ENCODE peak calls at places on chromosomes 6 and 20, in six cellular contexts. E is keratinocyte, C is GM23338, H is GM23248, U is MM.1S, R is HepG2. V is an unnamed sample. For H4K20me1, the result is how much of the 10 kb centered on the place peaks cover.

GRCh38 chr6:90297124-90297865 is 652 bp upstream of the BACH2 start:
- DNase-seq in E (no peak), C (peak), H (no peak), U (no peak), R (no peak), V (no peak)

GRCh38 chr6:101085327-101085726 is 204.2 kb upstream of the ASCC3 start:
- DNase-seq in E (no peak), C (peak), H (no peak), U (no peak), R (no peak), V (no peak)

GRCh38 chr6:129929433-129929832 is 68.3 kb upstream of the TMEM244 start:
- DNase-seq in E (peak), C (no peak), H (peak), U (no peak), R (no peak), V (no peak)

GRCh38 chr6:106553440-106553839 is 75.9 kb downstream of the RTN4IP1 start:
- DNase-seq in E (no peak), C (no peak), H (no peak), U (no peak), R (no peak), V (no peak)

GRCh38 chr6:164832410-164832809 is 477.0 kb downstream of the C6orf118 start:
- DNase-seq in E (no peak), C (no peak), H (no peak), U (no peak), R (no peak), V (no peak)

GRCh38 chr20:1301031-1301529 is 27.9 kb downstream of the SDCBP2 start:
- DNase-seq in E (peak), C (peak), H (peak), U (no peak), R (no peak), V (peak)

GRCh38 chr6:134577998-134578397 is 260.1 kb upstream of the SGK1 start:
- DNase-seq in E (no peak), C (peak), H (peak), U (no peak), R (no peak), V (no peak)

GRCh38 chr6:149114167-149114566 is 203.3 kb upstream of the TAB2 start:
- DNase-seq in E (no peak), C (no peak), H (no peak), U (no peak), R (no peak), V (no peak)

GRCh38 chr20:20594171-20594530 is 118.3 kb downstream of the RALGAPA2 start:
- DNase-seq in E (no peak), C (peak), H (peak), U (peak), R (peak), V (no peak)

GRCh38 chr6:105994522-105995402 is 91.4 kb upstream of the PRDM1 start:
- DNase-seq in E (no peak), C (peak), H (peak), U (peak), R (no peak), V (no peak)

GRCh38 chr6:132084811-132085509 is 133.8 kb upstream of the CCN2 start:
- DNase-seq in E (no peak), C (no peak), H (peak), U (peak), R (no peak), V (peak)

GRCh38 chr20:4067600-4068261 is 52.4 kb upstream of the RNF24 start:
- DNase-seq in E (no peak), C (no peak), H (peak), U (no peak), R (no peak), V (peak)

GRCh38 chr6:6843057-6843627 is 254.6 kb downstream of the LY86 start:
- DNase-seq in E (no peak), C (no peak), H (peak), U (no peak), R (no peak), V (peak)

GRCh38 chr6:148509789-148510581 is 167.3 kb downstream of the SASH1 start:
- DNase-seq in E (no peak), C (no peak), H (peak), U (peak), R (no peak), V (no peak)

GRCh38 chr6:13135152-13135551 is 193.2 kb downstream of the TBC1D7 start:
- DNase-seq in E (no peak), C (no peak), H (no peak), U (no peak), R (no peak), V (no peak)

GRCh38 chr6:136396908-136397307 is 107.3 kb upstream of the BCLAF1 start:
- DNase-seq in E (no peak), C (no peak), H (no peak), U (no peak), R (no peak), V (no peak)
- TF ChIP-seq EZH2 in E (no peak), C (no peak), H (no peak), U (no peak), R (no peak), V (no peak)

GRCh38 chr6:99606670-99607415 is at the start of gene PRDM13:
- DNase-seq in E (no peak), C (peak), H (no peak), U (no peak), R (no peak), V (no peak)

GRCh38 chr6:99607416-99608036 is 893 bp downstream of the PRDM13 start:
- DNase-seq in E (no peak), C (no peak), H (no peak), U (no peak), R (no peak), V (no peak)

GRCh38 chr6:99604161-99605073 is 2.2 kb upstream of the PRDM13 start:
- DNase-seq in E (no peak), C (peak), H (no peak), U (no peak), R (no peak), V (no peak)

GRCh38 chr6:99605074-99605726 is 1.4 kb upstream of the PRDM13 start:
- DNase-seq in E (no peak), C (peak), H (no peak), U (no peak), R (no peak), V (no peak)

DNA sequence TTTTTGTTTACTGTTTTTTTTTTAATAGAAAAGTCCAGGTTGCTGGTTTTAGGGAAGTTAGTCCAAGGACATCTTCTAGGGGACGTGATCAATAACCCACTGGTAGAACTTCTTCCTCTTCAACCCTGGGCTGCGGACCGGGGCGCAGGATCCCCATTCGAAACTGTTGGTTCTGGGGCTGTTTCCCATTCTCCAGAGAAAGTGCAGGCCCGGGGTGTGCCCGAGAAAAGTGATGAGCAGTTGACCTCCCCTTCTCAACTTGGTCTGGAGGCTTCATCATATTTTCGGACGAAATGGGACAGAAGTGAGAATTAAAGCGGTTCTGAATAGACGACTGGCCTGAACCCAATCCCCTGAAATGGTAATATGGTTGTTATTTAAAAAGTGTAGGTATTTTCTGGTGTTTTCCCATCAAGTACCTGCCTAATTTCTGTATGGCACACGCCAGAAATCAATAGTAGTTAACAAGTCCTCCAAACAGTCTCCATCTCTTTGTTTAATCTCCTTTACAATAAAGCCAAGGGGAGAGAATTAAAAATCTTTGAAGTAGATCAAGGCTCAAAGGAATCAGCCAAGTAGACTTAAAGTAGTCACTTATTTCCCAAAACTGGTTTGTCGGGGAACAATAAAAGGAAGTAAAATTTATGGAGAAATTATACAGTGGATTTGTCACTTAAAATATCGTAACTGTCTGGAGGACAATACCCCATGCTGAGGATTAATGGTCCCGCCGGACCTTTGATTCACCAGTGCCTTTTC is 543 bp upstream of the PRDM13 start:
- DNase-seq in E (no peak), C (no peak), H (no peak), U (no peak), R (no peak), V (no peak)
- H4K20me1 ChIP-seq in E (under half), C (half or more), H (under half), U (under half), R (under half), V (under half)

GRCh38 chr20:64038579-64039292 is 2.8 kb downstream of the C20orf204 start:
- DNase-seq in E (no peak), C (peak), H (peak), U (peak), R (no peak), V (peak)

GRCh38 chr20:64041781-64042771 is 6.1 kb downstream of the C20orf204 start:
- DNase-seq in E (no peak), C (peak), H (no peak), U (no peak), R (no peak), V (no peak)

GRCh38 chr20:64039293-64040160 is 3.5 kb downstream of the C20orf204 start:
- DNase-seq in E (no peak), C (peak), H (peak), U (no peak), R (no peak), V (no peak)

GRCh38 chr20:64040231-64041039 is 4.5 kb downstream of the C20orf204 start:
- DNase-seq in E (no peak), C (no peak), H (no peak), U (no peak), R (no peak), V (no peak)

DNA sequence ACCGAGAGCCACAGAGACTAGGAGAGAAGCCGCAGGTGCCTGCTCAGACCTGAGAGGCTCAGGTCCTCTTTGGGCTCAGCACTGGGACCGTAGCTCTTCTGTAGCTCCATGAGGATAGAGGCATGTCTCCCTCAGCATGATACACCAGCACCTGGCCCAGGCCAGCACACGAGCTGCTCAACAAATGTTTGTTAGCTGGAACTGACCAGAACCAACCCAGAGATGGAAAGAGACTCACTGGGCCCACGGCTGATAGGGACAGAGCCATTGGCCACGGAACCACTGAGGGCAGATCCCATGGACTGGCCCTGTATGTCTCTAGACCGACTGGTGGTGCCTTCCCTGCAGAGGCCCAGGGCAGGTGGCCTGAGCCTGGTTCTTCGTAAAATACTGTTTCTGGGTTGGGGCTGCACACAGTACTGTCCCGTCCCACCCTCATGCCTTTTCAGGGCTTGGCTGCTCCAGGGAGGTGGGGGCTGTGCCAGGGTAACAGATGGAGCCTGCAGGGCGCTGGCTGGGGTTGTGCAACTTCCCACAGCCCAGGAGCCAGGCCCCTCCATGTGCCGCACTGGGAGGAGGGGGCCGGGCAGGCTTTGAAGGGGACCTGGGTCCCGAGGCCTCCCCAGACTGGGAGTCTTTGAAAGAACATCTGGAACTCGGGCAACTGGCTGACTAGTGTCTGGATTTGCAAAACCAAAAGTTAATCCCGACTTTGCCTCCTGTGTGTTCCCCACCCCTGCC is 5.2 kb downstream of the C20orf204 start:
- DNase-seq in E (no peak), C (peak), H (no peak), U (no peak), R (peak), V (no peak)
- TF ChIP-seq EZH2 in E (no peak), C (no peak), H (no peak), U (no peak), R (no peak), V (no peak)

GRCh38 chr20:62296724-62297448 is 5.9 kb upstream of the ADRM1 start:
- DNase-seq in E (no peak), C (no peak), H (no peak), U (no peak), R (no peak), V (no peak)
- H4K20me1 ChIP-seq in E (under half), C (under half), H (under half), U (under half), R (under half), V (under half)

DNA sequence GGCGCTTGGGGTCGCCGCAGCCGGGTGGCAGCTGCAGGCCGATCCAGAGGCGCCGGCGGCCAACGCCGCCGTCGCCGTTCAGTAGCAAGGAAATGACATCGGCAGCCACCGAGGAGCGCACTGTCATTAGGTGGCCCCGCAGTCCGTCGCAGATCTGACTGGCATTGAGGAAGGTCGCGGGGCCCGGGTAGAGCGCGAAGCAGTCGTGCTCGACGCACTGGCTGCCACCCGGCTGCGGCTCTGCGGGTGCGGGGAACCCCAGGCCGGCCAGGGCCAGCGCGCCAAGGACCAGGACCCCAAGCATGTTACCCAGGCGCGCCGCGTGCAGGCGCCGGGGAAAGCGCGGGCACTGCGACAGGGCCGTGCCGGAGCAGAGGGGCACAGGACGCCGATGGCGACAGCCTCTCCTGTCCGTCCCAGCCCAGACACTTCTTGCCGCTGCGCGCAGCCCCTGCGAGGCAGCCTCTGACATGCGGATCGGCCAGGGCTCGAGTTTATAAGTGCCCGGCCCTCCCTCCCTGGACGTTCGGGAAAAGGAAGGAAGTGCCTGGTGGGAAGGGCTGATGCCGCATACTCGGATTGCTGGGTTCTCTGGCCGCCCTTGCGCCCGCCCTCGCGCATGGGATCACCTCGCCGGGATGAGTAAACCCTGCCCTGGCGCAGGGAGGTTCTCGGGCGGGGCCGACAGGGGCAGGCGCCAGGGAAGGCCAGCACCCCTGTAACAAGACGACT is at the start of gene THBD:
- DNase-seq in E (peak), C (peak), H (peak), U (no peak), R (no peak), V (peak)
- TF ChIP-seq EZH2 in E (no peak), C (peak), H (no peak), U (no peak), R (no peak), V (no peak)

GRCh38 chr20:48377940-48378339 is 449.9 kb downstream of the PREX1 start:
- DNase-seq in E (no peak), C (no peak), H (no peak), U (no peak), R (no peak), V (no peak)
- H4K20me1 ChIP-seq in E (under half), C (under half), H (under half), U (under half), R (under half), V (under half)

GRCh38 chr6:37170273-37171140 is 555 bp downstream of the PIM1 start:
- DNase-seq in E (no peak), C (peak), H (peak), U (peak), R (no peak), V (peak)
- TF ChIP-seq EZH2 in E (no peak), C (no peak), H (no peak), U (no peak), R (no peak), V (no peak)

GRCh38 chr6:157561929-157562810 is 181.2 kb downstream of the ZDHHC14 start:
- DNase-seq in E (no peak), C (no peak), H (no peak), U (peak), R (no peak), V (no peak)
- H4K20me1 ChIP-seq in E (under half), C (under half), H (under half), U (under half), R (under half), V (under half)

DNA sequence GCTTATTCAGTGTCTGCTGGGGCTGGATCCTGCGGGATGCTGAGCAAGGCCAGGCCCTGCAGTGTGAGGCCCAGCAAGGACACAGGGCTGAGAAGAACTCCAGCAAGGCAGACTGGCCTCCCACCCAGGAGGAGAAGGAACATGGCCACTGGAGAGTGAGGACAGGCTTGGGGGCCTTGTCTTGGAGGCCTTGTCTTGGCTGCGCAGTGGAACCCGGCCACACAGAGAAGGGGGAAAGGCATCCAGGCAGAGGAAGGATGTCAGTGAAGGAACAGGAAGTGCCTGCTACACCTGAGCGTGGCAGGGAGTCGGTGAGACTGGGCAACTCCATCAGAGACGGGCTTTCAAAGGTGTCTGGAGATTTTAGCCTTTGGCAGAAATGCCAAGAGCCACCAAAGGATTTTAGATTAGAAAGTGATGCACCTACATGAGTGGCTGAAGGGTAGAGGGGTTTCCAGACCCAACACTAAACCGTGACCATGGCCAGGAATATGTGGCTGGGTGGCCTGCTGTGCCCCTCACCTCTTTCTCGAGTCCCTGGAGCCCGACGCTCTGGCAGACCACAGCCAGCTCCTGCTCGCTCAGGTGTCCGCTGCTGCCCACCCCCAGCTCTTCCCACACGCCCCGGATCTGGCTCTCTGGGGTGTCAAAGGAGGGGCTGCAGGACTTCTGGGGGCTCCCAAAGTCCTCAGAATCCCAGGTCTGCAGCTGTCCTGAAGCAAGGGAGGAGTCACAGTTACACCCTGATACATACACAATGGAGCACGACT is 80.8 kb downstream of the NINL start:
- DNase-seq in E (no peak), C (no peak), H (no peak), U (no peak), R (no peak), V (no peak)
- TF ChIP-seq EZH2 in E (no peak), C (no peak), H (no peak), U (no peak), R (no peak), V (no peak)

GRCh38 chr20:62156254-62156556 is 12.6 kb downstream of the SS18L1 start:
- DNase-seq in E (no peak), C (peak), H (no peak), U (no peak), R (no peak), V (no peak)

GRCh38 chr20:62158088-62158400 is 14.5 kb downstream of the SS18L1 start:
- DNase-seq in E (no peak), C (no peak), H (no peak), U (no peak), R (no peak), V (no peak)

GRCh38 chr20:62158541-62158940 is 15.0 kb downstream of the SS18L1 start:
- DNase-seq in E (no peak), C (no peak), H (no peak), U (no peak), R (no peak), V (no peak)

GRCh38 chr20:62156592-62157386 is 13.2 kb downstream of the SS18L1 start:
- DNase-seq in E (no peak), C (peak), H (peak), U (peak), R (peak), V (peak)

GRCh38 chr20:62157387-62158087 is 14.0 kb downstream of the SS18L1 start:
- DNase-seq in E (no peak), C (no peak), H (no peak), U (no peak), R (no peak), V (no peak)
- H4K20me1 ChIP-seq in E (under half), C (under half), H (under half), U (under half), R (under half), V (half or more)